ENCODE peak calls at places on chromosome 16, in eight cellular contexts. Q, Y, B, Z, L, M, V and P are unnamed samples.

GRCh38 chr16:50457979-50458461 is 89.2 kb upstream of the BRD7 start:
- DNase-seq in Q (no peak), Y (no peak), B (no peak), Z (no peak), L (no peak), M (no peak), V (no peak), P (no peak)

GRCh38 chr16:30356401-30357084 is 1.4 kb upstream of the CD2BP2 start:
- DNase-seq in Q (no peak), Y (no peak), B (no peak), Z (no peak), L (no peak), M (no peak), V (no peak), P (no peak)

GRCh38 chr16:89883346-89884040 is 10.1 kb downstream of the TCF25 start:
- DNase-seq in Q (no peak), Y (no peak), B (no peak), Z (no peak), L (no peak), M (no peak), V (no peak), P (no peak)

GRCh38 chr16:21162661-21163151 is 4.2 kb downstream of the LDAF1 start:
- DNase-seq in Q (peak), Y (no peak), B (no peak), Z (no peak), L (no peak), M (peak), V (no peak), P (no peak)

GRCh38 chr16:53099318-53100130 is 44.7 kb downstream of the CHD9 start:
- DNase-seq in Q (peak), Y (peak), B (no peak), Z (peak), L (peak), M (peak), V (peak), P (peak)

GRCh38 chr16:81576696-81577095 is 132.1 kb downstream of the CMIP start:
- DNase-seq in Q (no peak), Y (no peak), B (no peak), Z (no peak), L (no peak), M (no peak), V (no peak), P (no peak)

GRCh38 chr16:85712841-85713240 is 24.1 kb upstream of the GINS2 start:
- DNase-seq in Q (no peak), Y (no peak), B (no peak), Z (no peak), L (no peak), M (no peak), V (no peak), P (no peak)

GRCh38 chr16:13291934-13292333 is 390.5 kb downstream of the SHISA9 start:
- DNase-seq in Q (no peak), Y (no peak), B (no peak), Z (no peak), L (no peak), M (no peak), V (no peak), P (no peak)

GRCh38 chr16:80909720-80910119 is 97.0 kb downstream of the CMC2 start:
- DNase-seq in Q (no peak), Y (no peak), B (no peak), Z (no peak), L (peak), M (no peak), V (no peak), P (no peak)

GRCh38 chr16:24681793-24682192 is 47.7 kb upstream of the TNRC6A start:
- DNase-seq in Q (peak), Y (no peak), B (no peak), Z (no peak), L (no peak), M (no peak), V (no peak), P (no peak)

GRCh38 chr16:35506018-35506897 is 2046.8 kb downstream of the TP53TG3F start:
- DNase-seq in Q (no peak), Y (no peak), B (no peak), Z (no peak), L (no peak), M (no peak), V (no peak), P (no peak)

GRCh38 chr16:70582280-70582978 is 58.8 kb downstream of the SF3B3 start:
- DNase-seq in Q (peak), Y (no peak), B (no peak), Z (no peak), L (no peak), M (no peak), V (no peak), P (no peak)

GRCh38 chr16:23368469-23368868 is 66.4 kb downstream of the SCNN1B start:
- DNase-seq in Q (peak), Y (no peak), B (no peak), Z (peak), L (no peak), M (no peak), V (no peak), P (peak)

GRCh38 chr16:72066747-72067146 is 3.7 kb downstream of the HPR start:
- DNase-seq in Q (peak), Y (no peak), B (no peak), Z (peak), L (no peak), M (peak), V (no peak), P (peak)

GRCh38 chr16:83187404-83187803 is 560.6 kb downstream of the CDH13 start:
- DNase-seq in Q (peak), Y (no peak), B (no peak), Z (peak), L (no peak), M (peak), V (no peak), P (peak)

GRCh38 chr16:65202461-65202860 is 80.6 kb upstream of the CDH11 start:
- DNase-seq in Q (peak), Y (no peak), B (no peak), Z (no peak), L (no peak), M (peak), V (no peak), P (no peak)

GRCh38 chr16:52547001-52547833 is at the start of gene TOX3:
- DNase-seq in Q (no peak), Y (no peak), B (no peak), Z (no peak), L (peak), M (no peak), V (no peak), P (no peak)

GRCh38 chr16:77212736-77213541 is 13.7 kb downstream of the SYCE1L start:
- DNase-seq in Q (no peak), Y (peak), B (peak), Z (peak), L (peak), M (no peak), V (no peak), P (peak)

GRCh38 chr16:85350973-85351372 is 238.7 kb upstream of the CIBAR2 start:
- DNase-seq in Q (peak), Y (no peak), B (no peak), Z (peak), L (no peak), M (peak), V (peak), P (peak)

GRCh38 chr16:53546988-53547391 is 44.0 kb upstream of the AKTIP start:
- DNase-seq in Q (peak), Y (no peak), B (no peak), Z (no peak), L (no peak), M (no peak), V (no peak), P (no peak)

GRCh38 chr16:3009568-3010390 is 2.9 kb upstream of the CLDN9 start:
- DNase-seq in Q (no peak), Y (no peak), B (no peak), Z (no peak), L (peak), M (no peak), V (no peak), P (no peak)

GRCh38 chr16:84418056-84418849 is 49.9 kb downstream of the ATP2C2 start:
- DNase-seq in Q (no peak), Y (no peak), B (no peak), Z (no peak), L (no peak), M (no peak), V (no peak), P (no peak)